ENCODE peak calls at places on chromosomes 12 and 14, in nine cellular contexts. P, G, B, S, N, D, Q, M and Y are unnamed samples.

GRCh38 chr14:48251290-48251689 is 575.9 kb upstream of the MDGA2 start:
- DNase-seq in P (no peak), G (no peak), B (no peak), S (no peak), N (no peak), D (no peak), Q (no peak), M (no peak), Y (no peak)

GRCh38 chr14:70707138-70708038 is 65.7 kb downstream of the TTC9 start:
- DNase-seq in P (peak; percentile 61), G (no peak), B (peak; percentile 80), S (no peak), N (peak; percentile 66), D (peak; percentile 47), Q (no peak), M (no peak), Y (peak; percentile 66)

GRCh38 chr12:102564026-102564425 is 83.7 kb upstream of the IGF1 start:
- DNase-seq in P (no peak), G (no peak), B (no peak), S (no peak), N (no peak), D (no peak), Q (no peak), M (no peak), Y (no peak)

GRCh38 chr12:109645708-109646107 is 67.9 kb upstream of the FAM222A start:
- DNase-seq in P (no peak), G (no peak), B (no peak), S (no peak), N (no peak), D (no peak), Q (no peak), M (no peak), Y (no peak)

GRCh38 chr12:106739815-106740552 is 34.5 kb upstream of the RIC8B start:
- DNase-seq in P (no peak), G (no peak), B (peak; percentile 45), S (no peak), N (no peak), D (no peak), Q (no peak), M (no peak), Y (no peak)

GRCh38 chr12:100267603-100268281 is 765 bp downstream of the SCYL2 start:
- DNase-seq in P (peak; percentile 24), G (peak; percentile 23), B (peak; percentile 29), S (no peak), N (no peak), D (no peak), Q (peak; percentile 58), M (peak; percentile 32), Y (peak; percentile 16)

GRCh38 chr12:85092814-85093370 is 56.7 kb downstream of the LRRIQ1 start:
- DNase-seq in P (no peak), G (no peak), B (no peak), S (no peak), N (no peak), D (no peak), Q (no peak), M (no peak), Y (no peak)

GRCh38 chr12:106114084-106115068 is 24.4 kb downstream of the NUAK1 start:
- DNase-seq in P (no peak), G (no peak), B (no peak), S (no peak), N (peak; percentile 45), D (no peak), Q (no peak), M (no peak), Y (no peak)

GRCh38 chr14:104130974-104131651 is 7.3 kb upstream of the KIF26A start:
- DNase-seq in P (peak; percentile 70), G (no peak), B (peak; percentile 16), S (peak; percentile 41), N (peak; percentile 33), D (peak; percentile 39), Q (peak; percentile 62), M (no peak), Y (no peak)

GRCh38 chr12:107775093-107775721 is 703 bp downstream of the ASCL4 start:
- DNase-seq in P (no peak), G (no peak), B (no peak), S (peak; percentile 37), N (no peak), D (no peak), Q (peak; percentile 78), M (no peak), Y (no peak)

GRCh38 chr14:99627510-99628381 is 17.2 kb upstream of the HHIPL1 start:
- DNase-seq in P (no peak), G (no peak), B (no peak), S (no peak), N (no peak), D (no peak), Q (no peak), M (no peak), Y (no peak)

GRCh38 chr12:100790558-100790957 is 4.0 kb upstream of the ANO4 start:
- DNase-seq in P (no peak), G (no peak), B (no peak), S (no peak), N (no peak), D (no peak), Q (no peak), M (no peak), Y (no peak)

GRCh38 chr12:109113661-109114321 is 2.6 kb upstream of the ACACB start:
- DNase-seq in P (no peak), G (no peak), B (no peak), S (no peak), N (no peak), D (no peak), Q (no peak), M (no peak), Y (no peak)

GRCh38 chr12:14769837-14770494 is 33.3 kb downstream of the WBP11 start:
- DNase-seq in P (peak; percentile 63), G (peak; percentile 84), B (peak; percentile 78), S (peak; percentile 56), N (peak; percentile 84), D (peak; percentile 88), Q (peak; percentile 86), M (peak; percentile 78), Y (peak; percentile 73)